ENCODE peak calls at places on chromosomes 3 and 15, in ten cellular contexts. One of them, this sample, is unnamed.

GRCh38 chr3:174413057-174413912 is 445.8 kb upstream of the NAALADL2 start:
- DNase-seq in H54: no peak
- DNase-seq in stomach: no peak
- DNase-seq in hypothalamus: no peak
- DNase-seq in SW480: no peak
- DNase-seq in germinal center: no peak
- DNase-seq in nephron progenitor cell: no peak
- DNase-seq in GM19239: no peak
- DNase-seq in amniotic stem cell: no peak
- DNase-seq in NCI-H2081: no peak
- DNase-seq in this sample: no peak

GRCh38 chr15:34721802-34722795 is 32.7 kb downstream of the GJD2 start:
- DNase-seq in H54: peak
- DNase-seq in stomach: no peak
- DNase-seq in hypothalamus: peak
- DNase-seq in SW480: peak
- DNase-seq in germinal center: no peak
- DNase-seq in nephron progenitor cell: peak
- DNase-seq in GM19239: no peak
- DNase-seq in amniotic stem cell: peak
- DNase-seq in NCI-H2081: no peak
- DNase-seq in this sample: no peak

GRCh38 chr3:181510500-181510899 is 201.2 kb upstream of the SOX2 start:
- DNase-seq in H54: no peak
- DNase-seq in stomach: no peak
- DNase-seq in hypothalamus: no peak
- DNase-seq in SW480: no peak
- DNase-seq in germinal center: no peak
- DNase-seq in nephron progenitor cell: no peak
- DNase-seq in GM19239: no peak
- DNase-seq in amniotic stem cell: no peak
- DNase-seq in NCI-H2081: no peak
- DNase-seq in this sample: no peak

GRCh38 chr3:28150465-28151206 is 90.8 kb upstream of the CMC1 start:
- DNase-seq in H54: no peak
- DNase-seq in stomach: no peak
- DNase-seq in hypothalamus: no peak
- DNase-seq in SW480: no peak
- DNase-seq in germinal center: no peak
- DNase-seq in nephron progenitor cell: no peak
- DNase-seq in GM19239: no peak
- DNase-seq in amniotic stem cell: no peak
- DNase-seq in NCI-H2081: no peak
- DNase-seq in this sample: no peak

GRCh38 chr15:68770206-68770605 is 50.5 kb downstream of the ANP32A start:
- DNase-seq in H54: no peak
- DNase-seq in stomach: no peak
- DNase-seq in hypothalamus: no peak
- DNase-seq in SW480: no peak
- DNase-seq in germinal center: no peak
- DNase-seq in nephron progenitor cell: no peak
- DNase-seq in GM19239: no peak
- DNase-seq in amniotic stem cell: no peak
- DNase-seq in NCI-H2081: no peak
- DNase-seq in this sample: no peak

GRCh38 chr15:41620536-41621199 is 39.5 kb upstream of the MGA start:
- DNase-seq in H54: peak
- DNase-seq in stomach: no peak
- DNase-seq in hypothalamus: no peak
- DNase-seq in SW480: peak
- DNase-seq in germinal center: no peak
- DNase-seq in nephron progenitor cell: no peak
- DNase-seq in GM19239: no peak
- DNase-seq in amniotic stem cell: no peak
- DNase-seq in NCI-H2081: no peak
- DNase-seq in this sample: peak

GRCh38 chr3:180492047-180492446 is 109.9 kb upstream of the TTC14 start:
- DNase-seq in H54: no peak
- DNase-seq in stomach: no peak
- DNase-seq in hypothalamus: no peak
- DNase-seq in SW480: no peak
- DNase-seq in germinal center: no peak
- DNase-seq in nephron progenitor cell: no peak
- DNase-seq in GM19239: no peak
- DNase-seq in amniotic stem cell: no peak
- DNase-seq in NCI-H2081: no peak
- DNase-seq in this sample: no peak

GRCh38 chr3:129305592-129306091 is 27.0 kb downstream of the HMCES start:
- DNase-seq in H54: no peak
- DNase-seq in stomach: peak
- DNase-seq in hypothalamus: peak
- DNase-seq in SW480: no peak
- DNase-seq in germinal center: peak
- DNase-seq in nephron progenitor cell: peak
- DNase-seq in GM19239: no peak
- DNase-seq in amniotic stem cell: peak
- DNase-seq in NCI-H2081: no peak
- DNase-seq in this sample: no peak

GRCh38 chr3:99128740-99129505 is 227.4 kb upstream of the DCBLD2 start:
- DNase-seq in H54: peak
- DNase-seq in stomach: no peak
- DNase-seq in hypothalamus: no peak
- DNase-seq in SW480: no peak
- DNase-seq in germinal center: no peak
- DNase-seq in nephron progenitor cell: no peak
- DNase-seq in GM19239: no peak
- DNase-seq in amniotic stem cell: peak
- DNase-seq in NCI-H2081: no peak
- DNase-seq in this sample: no peak

GRCh38 chr3:12870942-12871341 is 29.6 kb upstream of the RPL32 start:
- DNase-seq in H54: peak
- DNase-seq in stomach: peak
- DNase-seq in hypothalamus: no peak
- DNase-seq in SW480: no peak
- DNase-seq in germinal center: peak
- DNase-seq in nephron progenitor cell: no peak
- DNase-seq in GM19239: no peak
- DNase-seq in amniotic stem cell: no peak
- DNase-seq in NCI-H2081: no peak
- DNase-seq in this sample: peak

GRCh38 chr3:20846081-20846480 is 660.1 kb upstream of the SGO1 start:
- DNase-seq in H54: no peak
- DNase-seq in stomach: no peak
- DNase-seq in hypothalamus: no peak
- DNase-seq in SW480: no peak
- DNase-seq in germinal center: no peak
- DNase-seq in nephron progenitor cell: no peak
- DNase-seq in GM19239: no peak
- DNase-seq in amniotic stem cell: no peak
- DNase-seq in NCI-H2081: no peak
- DNase-seq in this sample: no peak

GRCh38 chr3:123386477-123387040 is 62.3 kb downstream of the ADCY5 start:
- DNase-seq in H54: no peak
- DNase-seq in stomach: no peak
- DNase-seq in hypothalamus: no peak
- DNase-seq in SW480: no peak
- DNase-seq in germinal center: no peak
- DNase-seq in nephron progenitor cell: no peak
- DNase-seq in GM19239: no peak
- DNase-seq in amniotic stem cell: no peak
- DNase-seq in NCI-H2081: no peak
- DNase-seq in this sample: no peak

GRCh38 chr3:130081371-130081881 is at the start of gene ALG1L2:
- DNase-seq in H54: no peak
- DNase-seq in stomach: no peak
- DNase-seq in hypothalamus: no peak
- DNase-seq in SW480: no peak
- DNase-seq in germinal center: no peak
- DNase-seq in nephron progenitor cell: no peak
- DNase-seq in GM19239: no peak
- DNase-seq in amniotic stem cell: no peak
- DNase-seq in NCI-H2081: no peak
- DNase-seq in this sample: no peak

GRCh38 chr3:42066516-42067181 is 24.5 kb upstream of the TRAK1 start:
- DNase-seq in H54: no peak
- DNase-seq in stomach: no peak
- DNase-seq in hypothalamus: no peak
- DNase-seq in SW480: no peak
- DNase-seq in germinal center: peak
- DNase-seq in nephron progenitor cell: no peak
- DNase-seq in GM19239: no peak
- DNase-seq in amniotic stem cell: no peak
- DNase-seq in NCI-H2081: peak
- DNase-seq in this sample: no peak

GRCh38 chr3:82509951-82510603 is 748.6 kb upstream of the GBE1 start:
- DNase-seq in H54: no peak
- DNase-seq in stomach: no peak
- DNase-seq in hypothalamus: no peak
- DNase-seq in SW480: no peak
- DNase-seq in germinal center: no peak
- DNase-seq in nephron progenitor cell: no peak
- DNase-seq in GM19239: no peak
- DNase-seq in amniotic stem cell: no peak
- DNase-seq in NCI-H2081: peak
- DNase-seq in this sample: no peak

GRCh38 chr3:10941972-10942371 is 50.6 kb upstream of the SLC6A1 start:
- DNase-seq in H54: no peak
- DNase-seq in stomach: no peak
- DNase-seq in hypothalamus: peak
- DNase-seq in SW480: no peak
- DNase-seq in germinal center: peak
- DNase-seq in nephron progenitor cell: peak
- DNase-seq in GM19239: no peak
- DNase-seq in amniotic stem cell: no peak
- DNase-seq in NCI-H2081: no peak
- DNase-seq in this sample: no peak

GRCh38 chr3:159859424-159859823 is 129.2 kb upstream of the IL12A start:
- DNase-seq in H54: no peak
- DNase-seq in stomach: no peak
- DNase-seq in hypothalamus: no peak
- DNase-seq in SW480: no peak
- DNase-seq in germinal center: no peak
- DNase-seq in nephron progenitor cell: no peak
- DNase-seq in GM19239: no peak
- DNase-seq in amniotic stem cell: no peak
- DNase-seq in NCI-H2081: no peak
- DNase-seq in this sample: no peak